ENCODE peak calls at places on chromosomes 1 and 21, in four cellular contexts. N is activated naive CD8-positive, alpha-beta T cell treated with anti-CD3 and anti-CD28 coated beads for 36 hours; K is stimulated activated CD4-positive, alpha-beta T cell treated with anti-CD3 and anti-CD28 coated beads, TNF-alpha, amount 100 ng/mL, for 1 hour; I is NCI-H748 treated with DMSO at 0.1 percent for 48 hours. S is an unnamed sample.

GRCh38 chr1:202836616-202837403 is 26.1 kb downstream of the PCAT6 start:
- DNase-seq in K (no peak), I (no peak), N (no peak), S (no peak)

GRCh38 chr1:162319510-162320160 is 57.0 kb downstream of the SPATA46 start:
- DNase-seq in I (no peak), K (no peak), N (no peak), S (no peak)

GRCh38 chr1:48206371-48206770 is 16.1 kb upstream of the SLC5A9 start:
- DNase-seq in I (peak; percentile 74), K (no peak), N (no peak), S (no peak)

GRCh38 chr1:15856888-15857287 is 9.4 kb downstream of the SPEN start:
- DNase-seq in N (no peak), K (no peak), I (no peak), S (no peak)

GRCh38 chr21:39041815-39042214 is 141.4 kb downstream of the PSMG1 start:
- DNase-seq in K (no peak), I (no peak), N (no peak), S (no peak)

GRCh38 chr21:45330075-45330781 is 42.5 kb upstream of the POFUT2 start:
- DNase-seq in I (no peak), N (no peak), K (no peak), S (no peak)

GRCh38 chr1:229537894-229538293 is 20.6 kb downstream of the ABCB10 start:
- DNase-seq in K (no peak), I (no peak), N (no peak), S (no peak)

GRCh38 chr1:55554611-55555010 is 339.4 kb upstream of the USP24 start:
- DNase-seq in N (no peak), I (no peak), K (no peak), S (no peak)

GRCh38 chr1:187280051-187280450 is 451.3 kb downstream of the PLA2G4A start:
- DNase-seq in K (no peak), I (no peak), N (no peak), S (no peak)

GRCh38 chr1:39124282-39124681 is 80.2 kb upstream of the MACF1 start:
- DNase-seq in K (no peak), N (no peak), I (no peak), S (no peak)

GRCh38 chr1:232367293-232367692 is 262.6 kb downstream of the SIPA1L2 start:
- DNase-seq in K (no peak), I (no peak), N (no peak), S (no peak)

GRCh38 chr1:157226739-157227138 is 88.5 kb upstream of the ETV3 start:
- DNase-seq in N (no peak), K (no peak), I (no peak), S (no peak)

GRCh38 chr1:45752441-45753052 is 2.1 kb upstream of the IPP start:
- DNase-seq in N (no peak), I (no peak), K (no peak), S (no peak)

GRCh38 chr21:34129039-34129891 is 55.9 kb downstream of the MRPS6 start:
- DNase-seq in K (peak; percentile 9), I (no peak), N (peak; percentile 79), S (peak; percentile 73)

GRCh38 chr1:238962941-238963340 is 423.4 kb upstream of the CHRM3 start:
- DNase-seq in I (no peak), K (no peak), N (no peak), S (no peak)

GRCh38 chr21:18499761-18500376 is 96.3 kb upstream of the TMPRSS15 start:
- DNase-seq in N (peak; percentile 6), I (peak; percentile 15), K (no peak), S (peak; percentile 73)

GRCh38 chr1:205205055-205205454 is 6.4 kb downstream of the DSTYK start:
- DNase-seq in K (no peak), I (no peak), N (no peak), S (no peak)

GRCh38 chr1:8431028-8431427 is 113.1 kb downstream of the SLC45A1 start:
- DNase-seq in N (no peak), I (no peak), K (no peak), S (no peak)

GRCh38 chr1:111603979-111604378 is 15.6 kb upstream of the RAP1A start:
- DNase-seq in I (no peak), K (peak; percentile 49), N (peak; percentile 68), S (no peak)

GRCh38 chr1:178541829-178542553 is 29.1 kb downstream of the TEX35 start:
- DNase-seq in N (peak; percentile 49), I (no peak), K (no peak), S (peak; percentile 53)

GRCh38 chr1:240190881-240191385 is 99.2 kb downstream of the FMN2 start:
- DNase-seq in K (no peak), N (no peak), I (peak; percentile 40), S (peak; percentile 32)

GRCh38 chr1:209428241-209428921 is 155.1 kb upstream of the CAMK1G start:
- DNase-seq in N (no peak), I (no peak), K (no peak), S (peak; percentile 82)

GRCh38 chr1:181185461-181185860 is 97.0 kb downstream of the IER5 start:
- DNase-seq in K (no peak), I (no peak), N (no peak), S (no peak)

GRCh38 chr1:43668956-43669355 is 19.0 kb downstream of the KDM4A start:
- DNase-seq in I (no peak), N (no peak), K (no peak), S (no peak)

GRCh38 chr1:213719462-213719861 is 268.3 kb upstream of the PROX1 start:
- DNase-seq in K (no peak), I (no peak), N (no peak), S (no peak)

GRCh38 chr1:99268021-99268420 is 3.7 kb downstream of the PLPPR4 start:
- DNase-seq in N (no peak), I (no peak), K (no peak), S (no peak)

GRCh38 chr1:89203166-89203565 is 4.4 kb upstream of the GBP4 start:
- DNase-seq in N (no peak), K (no peak), I (no peak), S (no peak)

GRCh38 chr1:187491082-187491720 is 662.5 kb downstream of the PLA2G4A start:
- DNase-seq in I (no peak), K (no peak), N (no peak), S (no peak)

GRCh38 chr1:111535256-111536191 is 32.1 kb upstream of the ADORA3 start:
- DNase-seq in K (no peak), I (no peak), N (no peak), S (no peak)

GRCh38 chr1:58441699-58442098 is 104.8 kb downstream of the OMA1 start:
- DNase-seq in K (no peak), I (peak; percentile 26), N (no peak), S (no peak)

GRCh38 chr21:34080693-34081092 is 7.3 kb downstream of the MRPS6 start:
- DNase-seq in K (no peak), I (no peak), N (no peak), S (no peak)

GRCh38 chr1:153251988-153252387 is 7.5 kb upstream of the LORICRIN start:
- DNase-seq in N (no peak), K (no peak), I (no peak), S (no peak)

GRCh38 chr1:234250747-234251146 is 122.5 kb upstream of the COA6 start:
- DNase-seq in I (no peak), K (no peak), N (no peak), S (peak; percentile 88)

S was measured in neural progenitor cell.